ENCODE peak calls at places on chromosome X, in six cellular contexts. S is left ventricle myocardium inferior, R is A673, J is MM.1S, P is cardiac muscle cell, K is HL-60. W is an unnamed sample.

GRCh38 chrX:69361286-69361926 is 142.7 kb upstream of the NALF2 start:
- DNase-seq in S (peak), J (no peak), P (peak), R (no peak), K (no peak), W (peak)

GRCh38 chrX:148609766-148610698 is 109.6 kb downstream of the AFF2 start:
- DNase-seq in J (peak), P (peak), K (peak), S (no peak), R (no peak), W (no peak)

GRCh38 chrX:103831803-103832544 is at the start of gene RAB9B:
- DNase-seq in K (no peak), S (peak), R (peak), J (peak), P (peak), W (peak)

GRCh38 chrX:8879750-8880149 is 78.6 kb upstream of the FAM9A start:
- DNase-seq in J (peak), P (peak), K (peak), S (no peak), R (peak), W (no peak)

GRCh38 chrX:112967341-112967740 is 126.7 kb upstream of the AMOT start:
- DNase-seq in K (no peak), P (peak), S (no peak), R (no peak), J (no peak), W (no peak)

GRCh38 chrX:130155564-130155963 is 10.1 kb downstream of the AIFM1 start:
- DNase-seq in R (no peak), P (peak), K (no peak), S (no peak), J (no peak), W (no peak)

GRCh38 chrX:5068550-5068949 is 1160.1 kb downstream of the NLGN4X start:
- DNase-seq in J (no peak), P (no peak), S (no peak), R (no peak), K (no peak), W (no peak)

GRCh38 chrX:10158279-10158939 is 1.6 kb downstream of the CLCN4 start:
- DNase-seq in R (peak), K (no peak), P (no peak), J (no peak), S (peak), W (peak)

GRCh38 chrX:115428011-115428410 is 133.0 kb upstream of the PLS3 start:
- DNase-seq in P (no peak), S (no peak), R (no peak), K (no peak), J (no peak), W (no peak)

GRCh38 chrX:139158256-139158655 is 372.3 kb upstream of the F9 start:
- DNase-seq in S (no peak), J (no peak), P (no peak), R (no peak), K (no peak), W (no peak)

GRCh38 chrX:21745756-21746155 is 12.2 kb downstream of the SMPX start:
- DNase-seq in S (no peak), K (peak), J (peak), R (peak), P (peak), W (no peak)

GRCh38 chrX:112614640-112615039 is 65.1 kb downstream of the LHFPL1 start:
- DNase-seq in S (no peak), J (no peak), P (no peak), R (no peak), K (no peak), W (no peak)

GRCh38 chrX:55161581-55161980 is 58.6 kb upstream of the PAGE5 start:
- DNase-seq in J (no peak), P (peak), R (no peak), K (no peak), S (no peak), W (no peak)

GRCh38 chrX:67347145-67347544 is 196.7 kb upstream of the AR start:
- DNase-seq in P (no peak), J (no peak), K (no peak), S (no peak), R (no peak), W (no peak)

GRCh38 chrX:68599256-68600152 is 48.0 kb upstream of the STARD8 start:
- DNase-seq in P (peak), R (peak), J (no peak), S (no peak), K (no peak), W (no peak)

GRCh38 chrX:150688911-150689451 is 4.2 kb upstream of the MTMR1 start:
- DNase-seq in P (peak), R (peak), S (no peak), J (no peak), K (no peak), W (no peak)

GRCh38 chrX:33987458-33987857 is 144.7 kb downstream of the FAM47A start:
- DNase-seq in P (no peak), S (no peak), J (no peak), R (no peak), K (no peak), W (no peak)

GRCh38 chrX:137565921-137566745 is at the start of gene ZIC3:
- DNase-seq in K (no peak), P (peak), R (peak), J (no peak), S (peak), W (peak)

GRCh38 chrX:55109304-55109703 is 20.5 kb downstream of the PAGE2 start:
- DNase-seq in J (no peak), S (no peak), K (no peak), P (peak), R (no peak), W (no peak)

GRCh38 chrX:105822138-105823091 is at the start of gene NRK:
- DNase-seq in K (no peak), J (no peak), S (peak), R (no peak), P (peak), W (peak)

GRCh38 chrX:135200297-135200696 is 29.1 kb upstream of the CT55 start:
- DNase-seq in J (no peak), P (no peak), K (no peak), S (no peak), R (no peak), W (no peak)

GRCh38 chrX:130110379-130111219 is at the start of gene ELF4:
- DNase-seq in P (peak), K (peak), S (peak), J (peak), R (peak), W (peak)

GRCh38 chrX:110142096-110142495 is 139.2 kb downstream of the TMEM164 start:
- DNase-seq in R (no peak), S (no peak), K (no peak), P (peak), J (no peak), W (no peak)

GRCh38 chrX:14676431-14676830 is 147.1 kb downstream of the GLRA2 start:
- DNase-seq in J (no peak), K (no peak), P (no peak), R (no peak), S (no peak), W (no peak)

DNA sequence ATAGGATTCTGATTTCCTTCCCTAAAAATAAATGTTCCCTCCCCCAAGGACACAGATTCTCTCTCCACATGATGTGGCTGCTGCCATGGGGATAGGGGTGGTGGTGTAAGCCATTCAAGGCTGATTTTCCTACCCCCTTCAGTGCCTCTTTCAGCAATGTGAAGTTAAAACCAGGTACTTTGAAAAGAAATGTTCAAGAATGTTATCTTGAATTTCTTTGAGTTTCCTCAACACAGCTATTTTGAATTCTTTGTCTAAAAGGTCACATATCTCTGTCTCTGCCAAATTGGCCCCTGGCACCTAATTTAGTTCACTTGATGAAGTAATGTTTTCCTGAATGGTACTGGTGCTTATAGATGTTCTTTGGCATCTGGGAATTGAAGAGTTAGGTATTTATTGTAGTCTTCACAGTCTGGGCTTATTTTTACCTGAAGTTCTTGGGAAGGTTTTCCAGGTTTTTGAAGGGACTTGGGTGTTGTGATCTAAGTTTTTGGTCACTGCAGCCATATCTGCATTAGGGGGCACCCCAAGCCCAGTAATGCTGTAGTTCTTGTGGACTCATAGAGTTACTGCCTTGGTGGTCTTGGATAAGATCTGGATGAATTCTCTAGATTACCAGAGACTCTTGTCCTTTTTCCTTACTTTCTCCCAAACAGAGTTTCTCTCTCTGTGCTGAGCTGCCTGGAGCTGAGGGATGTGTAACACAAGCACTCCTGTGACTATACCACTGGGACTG is 7.6 kb upstream of the DIPK2B start:
- DNase-seq in R (no peak), K (no peak), S (no peak), J (no peak), P (no peak), W (no peak)
- TF ChIP-seq CTCF in R (no peak), K (no peak), S (no peak), J (no peak), P (no peak), W (no peak)

DNA sequence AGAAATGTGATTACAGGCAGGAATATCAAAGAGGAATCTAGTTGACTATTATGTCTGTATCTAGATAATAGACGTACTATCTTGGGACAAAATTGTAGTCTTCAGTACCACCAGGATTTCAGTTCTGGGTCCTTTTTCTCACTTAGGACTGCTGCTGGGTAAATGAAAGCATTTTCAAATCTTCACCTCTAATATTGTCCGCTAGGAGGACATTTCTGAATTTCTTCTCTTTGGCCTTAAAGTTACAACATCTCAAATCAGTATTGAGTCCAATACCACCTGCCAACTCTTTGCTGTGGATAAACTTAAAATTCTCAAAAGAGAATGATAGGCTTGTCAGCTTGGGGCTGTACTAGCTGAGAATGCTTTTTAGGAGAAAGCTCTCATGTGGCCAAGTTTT is 6.0 kb downstream of the FGF16 start:
- DNase-seq in S (no peak), J (no peak), P (no peak), K (no peak), R (no peak), W (no peak)
- TF ChIP-seq CTCF in S (no peak), J (no peak), P (no peak), K (no peak), R (no peak), W (no peak)

GRCh38 chrX:23598561-23598960 is 68.7 kb upstream of the PRDX4 start:
- DNase-seq in J (no peak), S (no peak), P (no peak), K (no peak), R (no peak), W (no peak)
- TF ChIP-seq CTCF in J (no peak), S (no peak), P (no peak), K (no peak), R (no peak), W (no peak)

GRCh38 chrX:11346283-11346682 is 53.1 kb downstream of the AMELX start:
- DNase-seq in K (no peak), R (no peak), S (no peak), J (no peak), P (no peak), W (no peak)

GRCh38 chrX:11351375-11352295 is 58.4 kb downstream of the AMELX start:
- DNase-seq in J (no peak), K (no peak), R (no peak), S (peak), P (peak), W (peak)

GRCh38 chrX:11349661-11350337 is 56.6 kb downstream of the AMELX start:
- DNase-seq in S (no peak), P (no peak), R (no peak), K (no peak), J (no peak), W (no peak)

GRCh38 chrX:11352296-11352741 is 59.1 kb downstream of the AMELX start:
- DNase-seq in P (peak), K (no peak), R (no peak), J (no peak), S (no peak), W (no peak)

GRCh38 chrX:11349020-11349419 is 55.8 kb downstream of the AMELX start:
- DNase-seq in R (no peak), P (no peak), J (no peak), S (no peak), K (no peak), W (no peak)
- TF ChIP-seq CTCF in R (no peak), P (no peak), J (no peak), S (no peak), K (no peak), W (no peak)

DNA sequence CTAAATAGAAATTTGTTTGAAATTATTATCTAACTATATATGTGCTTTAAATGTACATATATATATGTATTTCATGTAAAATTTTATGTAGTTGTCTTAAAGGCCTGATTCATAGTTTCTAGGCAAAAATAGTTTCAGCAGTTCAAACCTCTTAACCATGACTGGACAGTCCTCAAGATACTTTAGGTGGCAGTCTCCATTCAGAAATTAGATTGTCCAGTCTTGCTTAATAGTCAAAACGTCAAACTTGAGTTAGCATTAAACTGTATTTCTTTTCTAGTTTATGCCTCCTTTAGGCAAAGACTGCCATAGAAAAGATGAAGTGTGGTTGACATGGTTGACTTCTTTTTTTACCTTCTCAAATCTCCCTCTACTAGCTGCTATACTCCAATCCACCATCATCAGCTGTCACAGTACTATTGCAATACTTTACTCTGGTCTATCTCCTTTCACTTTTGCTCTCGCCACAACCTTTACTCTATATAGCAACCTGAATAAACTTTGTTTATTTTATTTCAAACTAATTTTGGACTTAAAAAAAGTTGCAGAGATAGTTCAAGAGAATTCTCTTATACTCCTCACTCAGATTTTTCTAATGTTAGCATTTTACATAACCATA is 395.6 kb upstream of the DIPK2B start:
- DNase-seq in P (peak), K (no peak), R (no peak), J (no peak), S (no peak), W (no peak)
- TF ChIP-seq CTCF in P (no peak), K (no peak), R (no peak), J (no peak), S (peak), W (no peak)

GRCh38 chrX:38860106-38861013 is 59.1 kb downstream of the MID1IP1 start:
- DNase-seq in R (no peak), K (no peak), S (no peak), P (no peak), J (no peak), W (no peak)

GRCh38 chrX:38854305-38854704 is 53.0 kb downstream of the MID1IP1 start:
- DNase-seq in R (no peak), S (no peak), K (no peak), J (no peak), P (no peak), W (no peak)

GRCh38 chrX:38856670-38857069 is 55.4 kb downstream of the MID1IP1 start:
- DNase-seq in R (no peak), S (no peak), J (no peak), K (no peak), P (no peak), W (no peak)

GRCh38 chrX:38859602-38860001 is 58.3 kb downstream of the MID1IP1 start:
- DNase-seq in J (no peak), P (peak), S (no peak), R (no peak), K (no peak), W (no peak)

DNA sequence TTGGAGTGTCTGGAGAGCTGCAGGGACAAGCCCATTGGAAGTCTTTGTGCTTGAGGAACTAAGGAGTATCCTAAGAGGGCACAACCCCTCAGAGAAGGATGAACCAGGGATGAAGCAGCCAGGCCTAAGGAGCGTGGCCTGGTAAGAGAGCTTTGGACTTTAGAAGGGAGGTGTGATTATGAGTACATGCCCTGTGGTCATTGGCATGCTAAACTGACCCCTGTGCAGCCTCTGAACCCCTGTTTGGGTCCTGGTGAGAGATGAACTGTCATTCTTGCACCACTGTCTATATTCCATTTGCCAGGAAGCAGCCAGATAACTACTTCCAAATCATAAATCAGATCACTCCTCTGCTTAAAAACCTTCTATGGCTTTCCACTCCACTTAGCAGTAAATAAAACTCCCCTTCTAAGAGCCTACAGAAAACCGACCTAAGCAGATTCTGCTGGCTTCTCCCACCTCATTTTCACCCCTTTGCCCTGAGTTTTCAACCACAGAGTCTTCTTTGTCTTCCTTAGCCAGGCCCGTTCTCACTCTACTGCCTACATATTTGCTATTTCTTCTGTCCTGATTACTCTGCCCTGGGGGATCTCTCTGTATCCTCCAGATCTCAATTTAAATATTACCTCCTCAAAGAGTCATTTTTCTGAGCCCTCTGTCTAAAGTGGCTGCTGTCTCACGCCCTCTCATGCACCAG is 56.6 kb downstream of the MID1IP1 start:
- DNase-seq in K (no peak), J (no peak), P (no peak), R (no peak), S (no peak), W (no peak)
- TF ChIP-seq CTCF in K (no peak), J (no peak), P (no peak), R (no peak), S (no peak), W (no peak)

DNA sequence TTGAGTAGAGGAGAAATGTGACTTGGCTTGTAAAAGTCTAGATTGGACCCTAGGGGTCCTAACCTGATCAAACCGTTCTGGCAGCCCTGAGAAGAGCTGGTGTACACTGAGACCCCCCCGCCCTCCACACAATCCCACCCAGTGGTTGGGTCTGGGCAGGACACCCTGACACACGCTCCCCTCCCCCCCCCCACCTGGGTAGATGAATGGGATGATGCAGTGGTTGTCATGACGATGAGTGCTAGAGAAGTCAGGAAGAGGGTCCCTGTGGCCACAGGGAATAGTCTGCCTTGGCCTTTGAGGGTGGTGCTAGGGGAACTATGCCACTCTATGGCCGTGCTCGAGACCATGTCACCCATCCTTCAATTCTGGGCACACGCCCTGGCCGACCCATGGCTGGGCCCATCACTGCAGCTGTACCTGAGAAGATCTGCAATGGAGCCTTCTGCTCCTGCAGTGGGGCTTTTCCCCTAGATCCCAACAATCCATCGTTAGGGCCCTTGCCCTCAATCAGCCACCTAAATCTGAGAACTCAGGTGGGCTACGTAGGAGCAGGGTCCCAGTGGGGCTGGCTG is 4.4 kb downstream of the CDK16 start:
- DNase-seq in R (no peak), S (no peak), K (no peak), J (no peak), P (no peak), W (no peak)
- TF ChIP-seq CTCF in R (no peak), S (no peak), K (no peak), J (no peak), P (no peak), W (no peak)